ENCODE peak calls at places on chromosomes 13 and 19, in nine cellular contexts. One of them, this sample, is unnamed.

GRCh38 chr13:77507931-77508776 is 27.4 kb upstream of the SCEL start:
- DNase-seq in heart left ventricle: no peak
- DNase-seq in NB4: no peak
- DNase-seq in transverse colon: no peak
- DNase-seq in right lobe of liver: no peak
- DNase-seq in tibial nerve: no peak
- DNase-seq in spleen: no peak
- DNase-seq in breast epithelium: no peak
- DNase-seq in esophagus squamous epithelium: no peak
- DNase-seq in this sample: no peak

GRCh38 chr19:6216996-6217751 is 62.6 kb downstream of the MLLT1 start:
- DNase-seq in heart left ventricle: no peak
- DNase-seq in NB4: no peak
- DNase-seq in transverse colon: no peak
- DNase-seq in right lobe of liver: no peak
- DNase-seq in tibial nerve: no peak
- DNase-seq in spleen: peak; percentile 71
- DNase-seq in breast epithelium: no peak
- DNase-seq in esophagus squamous epithelium: no peak
- DNase-seq in this sample: peak; percentile 86

GRCh38 chr13:98466634-98467236 is 110.2 kb downstream of the STK24 start:
- DNase-seq in heart left ventricle: no peak
- DNase-seq in NB4: peak; percentile 45
- DNase-seq in transverse colon: peak; percentile 59
- DNase-seq in right lobe of liver: no peak
- DNase-seq in tibial nerve: no peak
- DNase-seq in spleen: no peak
- DNase-seq in breast epithelium: no peak
- DNase-seq in esophagus squamous epithelium: no peak
- DNase-seq in this sample: no peak

GRCh38 chr13:76853481-76853880 is 32.7 kb downstream of the KCTD12 start:
- DNase-seq in heart left ventricle: no peak
- DNase-seq in NB4: no peak
- DNase-seq in transverse colon: no peak
- DNase-seq in right lobe of liver: no peak
- DNase-seq in tibial nerve: no peak
- DNase-seq in spleen: no peak
- DNase-seq in breast epithelium: no peak
- DNase-seq in esophagus squamous epithelium: no peak
- DNase-seq in this sample: no peak

GRCh38 chr13:92297971-92298942 is 899.8 kb downstream of the GPC5 start:
- DNase-seq in heart left ventricle: no peak
- DNase-seq in NB4: no peak
- DNase-seq in transverse colon: no peak
- DNase-seq in right lobe of liver: no peak
- DNase-seq in tibial nerve: no peak
- DNase-seq in spleen: no peak
- DNase-seq in breast epithelium: no peak
- DNase-seq in esophagus squamous epithelium: no peak
- DNase-seq in this sample: no peak

GRCh38 chr19:10884273-10884672 is 12.9 kb downstream of the CARM1 start:
- DNase-seq in heart left ventricle: no peak
- DNase-seq in NB4: no peak
- DNase-seq in transverse colon: peak; percentile 30
- DNase-seq in right lobe of liver: no peak
- DNase-seq in tibial nerve: no peak
- DNase-seq in spleen: no peak
- DNase-seq in breast epithelium: no peak
- DNase-seq in esophagus squamous epithelium: no peak
- DNase-seq in this sample: no peak

GRCh38 chr13:96141032-96141431 is 51.1 kb downstream of the HS6ST3 start:
- DNase-seq in heart left ventricle: no peak
- DNase-seq in NB4: peak; percentile 35
- DNase-seq in transverse colon: no peak
- DNase-seq in right lobe of liver: no peak
- DNase-seq in tibial nerve: no peak
- DNase-seq in spleen: no peak
- DNase-seq in breast epithelium: no peak
- DNase-seq in esophagus squamous epithelium: no peak
- DNase-seq in this sample: no peak

GRCh38 chr19:7564866-7565265 is 29.3 kb downstream of the PNPLA6 start:
- DNase-seq in heart left ventricle: no peak
- DNase-seq in NB4: no peak
- DNase-seq in transverse colon: no peak
- DNase-seq in right lobe of liver: no peak
- DNase-seq in tibial nerve: no peak
- DNase-seq in spleen: no peak
- DNase-seq in breast epithelium: no peak
- DNase-seq in esophagus squamous epithelium: no peak
- DNase-seq in this sample: no peak

GRCh38 chr13:92355213-92355612 is 871.4 kb upstream of the GPC6 start:
- DNase-seq in heart left ventricle: no peak
- DNase-seq in NB4: peak; percentile 31
- DNase-seq in transverse colon: peak; percentile 25
- DNase-seq in right lobe of liver: no peak
- DNase-seq in tibial nerve: no peak
- DNase-seq in spleen: no peak
- DNase-seq in breast epithelium: no peak
- DNase-seq in esophagus squamous epithelium: no peak
- DNase-seq in this sample: no peak

GRCh38 chr19:52270266-52270885 is 989 bp downstream of the ZNF766 start:
- DNase-seq in heart left ventricle: no peak
- DNase-seq in NB4: peak; percentile 46
- DNase-seq in transverse colon: peak; percentile 12
- DNase-seq in right lobe of liver: no peak
- DNase-seq in tibial nerve: no peak
- DNase-seq in spleen: no peak
- DNase-seq in breast epithelium: no peak
- DNase-seq in esophagus squamous epithelium: no peak
- DNase-seq in this sample: no peak

GRCh38 chr19:14561832-14562351 is 10.0 kb downstream of the NDUFB7 start:
- DNase-seq in heart left ventricle: peak; percentile 53
- DNase-seq in NB4: peak; percentile 28
- DNase-seq in transverse colon: no peak
- DNase-seq in right lobe of liver: peak; percentile 56
- DNase-seq in tibial nerve: no peak
- DNase-seq in spleen: no peak
- DNase-seq in breast epithelium: no peak
- DNase-seq in esophagus squamous epithelium: no peak
- DNase-seq in this sample: no peak

GRCh38 chr13:77981191-77981925 is 62.7 kb upstream of the EDNRB start:
- DNase-seq in heart left ventricle: no peak
- DNase-seq in NB4: no peak
- DNase-seq in transverse colon: no peak
- DNase-seq in right lobe of liver: no peak
- DNase-seq in tibial nerve: no peak
- DNase-seq in spleen: no peak
- DNase-seq in breast epithelium: no peak
- DNase-seq in esophagus squamous epithelium: no peak
- DNase-seq in this sample: no peak

DNA sequence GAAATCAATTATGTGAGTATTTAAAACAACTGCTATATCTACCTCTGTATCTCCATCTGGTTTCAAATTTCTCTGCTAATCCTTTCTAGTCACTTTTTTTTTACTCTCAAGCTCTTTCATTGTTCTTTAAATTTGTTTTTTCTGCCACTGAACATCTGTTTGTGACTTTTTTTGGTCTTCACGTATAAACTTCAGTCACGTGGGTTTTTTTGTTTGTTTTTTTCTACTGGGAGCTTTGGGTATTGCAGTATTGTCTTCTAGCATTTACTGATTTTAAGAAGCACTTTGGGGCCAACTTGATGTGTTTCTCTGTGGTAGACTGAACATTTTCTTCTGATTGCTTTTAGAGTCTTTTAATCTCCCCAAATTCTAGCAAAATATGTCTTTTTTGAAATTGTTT is 262.6 kb upstream of the RXFP2 start:
- DNase-seq in heart left ventricle: no peak
- DNase-seq in NB4: no peak
- DNase-seq in transverse colon: no peak
- DNase-seq in right lobe of liver: no peak
- DNase-seq in tibial nerve: no peak
- DNase-seq in spleen: no peak
- DNase-seq in breast epithelium: no peak
- DNase-seq in esophagus squamous epithelium: no peak
- DNase-seq in this sample: no peak
- TF ChIP-seq CTCF in heart left ventricle: no peak
- TF ChIP-seq CTCF in NB4: no peak
- TF ChIP-seq CTCF in transverse colon: no peak
- TF ChIP-seq CTCF in right lobe of liver: no peak
- TF ChIP-seq CTCF in tibial nerve: no peak
- TF ChIP-seq CTCF in spleen: no peak
- TF ChIP-seq CTCF in breast epithelium: no peak
- TF ChIP-seq CTCF in esophagus squamous epithelium: no peak
- TF ChIP-seq CTCF in this sample: no peak

DNA sequence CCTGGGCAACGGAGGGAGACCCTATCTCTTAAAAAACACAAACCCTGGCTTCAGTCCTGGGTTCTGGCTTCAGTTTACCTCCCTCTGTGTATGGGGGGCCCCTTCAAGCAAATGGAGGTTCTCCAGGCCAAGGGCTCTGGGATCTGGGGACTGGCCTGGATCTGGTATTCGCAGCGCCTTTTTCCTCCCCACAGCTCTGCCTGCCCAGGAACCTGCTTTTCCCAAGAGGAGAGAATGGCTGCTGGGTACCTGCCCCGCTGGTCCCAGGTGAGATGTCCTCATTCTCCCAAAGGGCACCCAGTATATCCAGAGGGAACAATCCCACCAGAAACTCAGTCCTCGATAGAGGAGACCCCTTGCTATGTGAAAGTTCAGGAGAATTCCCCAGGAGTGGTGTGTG is 3.2 kb downstream of the ZNF554 start:
- DNase-seq in heart left ventricle: no peak
- DNase-seq in NB4: no peak
- DNase-seq in transverse colon: no peak
- DNase-seq in right lobe of liver: no peak
- DNase-seq in tibial nerve: no peak
- DNase-seq in spleen: no peak
- DNase-seq in breast epithelium: no peak
- DNase-seq in esophagus squamous epithelium: no peak
- DNase-seq in this sample: no peak
- H3K4me3 ChIP-seq in heart left ventricle: no peak overlapping the region
- H3K4me3 ChIP-seq in NB4: no peak overlapping the region
- H3K4me3 ChIP-seq in transverse colon: no peak overlapping the region
- H3K4me3 ChIP-seq in right lobe of liver: no peak overlapping the region
- H3K4me3 ChIP-seq in tibial nerve: no peak overlapping the region
- H3K4me3 ChIP-seq in spleen: no peak overlapping the region
- H3K4me3 ChIP-seq in breast epithelium: no peak overlapping the region
- H3K4me3 ChIP-seq in esophagus squamous epithelium: no peak overlapping the region
- H3K4me3 ChIP-seq in this sample: no peak overlapping the region

DNA sequence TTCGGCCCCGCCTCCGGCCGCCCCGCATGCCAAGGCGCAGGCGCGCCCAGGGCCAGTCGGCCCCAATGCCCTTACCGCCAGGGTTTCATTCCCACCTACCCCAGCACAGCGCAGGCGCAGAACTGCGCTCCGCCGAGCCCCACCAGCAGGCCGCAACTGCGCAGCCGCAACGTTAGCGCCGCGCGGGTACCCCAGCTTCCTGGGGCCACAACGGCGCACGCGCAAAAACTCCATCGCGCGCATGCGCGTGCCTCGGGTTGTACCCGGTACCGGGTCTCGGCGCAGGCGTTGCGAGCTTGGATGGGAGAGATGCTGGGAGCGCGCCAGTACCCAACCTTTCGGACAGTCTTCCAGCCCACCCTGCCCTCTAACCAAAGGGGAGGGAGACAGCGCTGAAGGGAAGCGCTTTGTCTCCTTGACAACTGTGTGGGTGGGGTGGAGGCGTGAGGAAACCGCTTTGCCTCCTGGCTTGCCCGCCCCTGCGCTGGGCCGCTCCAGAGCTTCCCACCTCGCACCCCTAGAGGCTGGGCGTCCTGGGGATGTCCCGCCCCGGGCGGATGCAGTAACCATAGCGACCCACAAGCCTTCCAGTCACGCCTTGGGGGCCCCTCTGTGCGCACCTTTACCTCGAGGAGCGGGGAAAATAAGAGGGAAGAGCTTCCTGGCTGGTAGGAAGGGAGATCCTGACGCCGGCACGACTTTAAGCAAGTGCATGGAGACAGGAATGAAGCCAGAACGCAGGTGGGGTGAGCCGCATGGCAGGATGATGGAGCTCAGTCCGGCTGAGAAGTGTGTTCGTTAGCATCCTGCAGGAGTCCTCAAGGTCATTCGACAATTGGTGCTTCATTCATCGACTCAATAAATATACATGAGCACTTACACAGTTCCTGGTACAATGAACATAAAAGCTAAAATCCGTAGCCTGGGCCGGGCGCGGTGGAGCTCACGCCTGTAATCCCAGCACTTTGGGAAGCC is 525 bp upstream of the MYPOP start:
- DNase-seq in heart left ventricle: peak; percentile 98
- DNase-seq in NB4: peak; percentile 99
- DNase-seq in transverse colon: peak; percentile 99
- DNase-seq in right lobe of liver: peak; percentile 99
- DNase-seq in tibial nerve: peak; percentile 91
- DNase-seq in spleen: peak; percentile 100
- DNase-seq in breast epithelium: peak; percentile 97
- DNase-seq in esophagus squamous epithelium: peak; percentile 76
- DNase-seq in this sample: peak; percentile 95
- TF ChIP-seq POLR2A in heart left ventricle: peak; percentile 78
- TF ChIP-seq POLR2A in NB4: peak; percentile 95
- TF ChIP-seq POLR2A in transverse colon: peak; percentile 54
- TF ChIP-seq POLR2A in right lobe of liver: peak; percentile 51
- TF ChIP-seq POLR2A in tibial nerve: peak; percentile 80
- TF ChIP-seq POLR2A in spleen: no peak
- TF ChIP-seq POLR2A in breast epithelium: peak; percentile 49
- TF ChIP-seq POLR2A in esophagus squamous epithelium: peak; percentile 75
- TF ChIP-seq POLR2A in this sample: no peak

GRCh38 chr13:113843864-113844556 is 19.9 kb downstream of the GAS6 start:
- DNase-seq in heart left ventricle: no peak
- DNase-seq in NB4: peak; percentile 40
- DNase-seq in transverse colon: no peak
- DNase-seq in right lobe of liver: no peak
- DNase-seq in tibial nerve: no peak
- DNase-seq in spleen: peak; percentile 59
- DNase-seq in breast epithelium: peak; percentile 25
- DNase-seq in esophagus squamous epithelium: no peak
- DNase-seq in this sample: no peak
- TF ChIP-seq CTCF in heart left ventricle: no peak
- TF ChIP-seq CTCF in NB4: no peak
- TF ChIP-seq CTCF in transverse colon: no peak
- TF ChIP-seq CTCF in right lobe of liver: no peak
- TF ChIP-seq CTCF in tibial nerve: no peak
- TF ChIP-seq CTCF in spleen: no peak
- TF ChIP-seq CTCF in breast epithelium: no peak
- TF ChIP-seq CTCF in esophagus squamous epithelium: no peak
- TF ChIP-seq CTCF in this sample: no peak

DNA sequence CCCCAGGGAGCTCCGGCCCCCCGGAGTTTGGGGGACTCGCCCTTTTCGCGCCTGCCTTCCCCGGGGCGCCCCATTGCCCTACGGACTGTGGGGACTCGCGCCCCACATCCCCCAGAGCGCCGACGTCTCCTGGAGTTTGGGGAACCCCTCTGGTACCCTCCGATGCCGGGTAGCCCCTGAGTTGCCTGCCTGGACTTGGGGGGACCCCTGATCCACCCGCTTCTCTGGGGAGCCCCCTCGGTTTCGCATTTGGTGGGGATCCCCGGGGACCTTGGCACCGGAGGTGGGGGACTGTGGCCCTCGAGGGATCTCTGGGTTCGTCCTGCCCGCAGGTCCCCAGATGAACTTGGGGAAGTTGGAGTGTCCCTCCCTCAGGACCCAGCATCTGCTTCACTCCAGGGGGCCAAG is 782 bp downstream of the EFNA2 start:
- DNase-seq in heart left ventricle: no peak
- DNase-seq in NB4: no peak
- DNase-seq in transverse colon: no peak
- DNase-seq in right lobe of liver: no peak
- DNase-seq in tibial nerve: no peak
- DNase-seq in spleen: no peak
- DNase-seq in breast epithelium: no peak
- DNase-seq in esophagus squamous epithelium: no peak
- DNase-seq in this sample: no peak
- H3K4me3 ChIP-seq in heart left ventricle: no peak overlapping the region
- H3K4me3 ChIP-seq in NB4: no peak overlapping the region
- H3K4me3 ChIP-seq in transverse colon: peak overlapping the region; percentile 49
- H3K4me3 ChIP-seq in right lobe of liver: peak overlapping the region; percentile 46
- H3K4me3 ChIP-seq in tibial nerve: no peak overlapping the region
- H3K4me3 ChIP-seq in spleen: no peak overlapping the region
- H3K4me3 ChIP-seq in breast epithelium: no peak overlapping the region
- H3K4me3 ChIP-seq in esophagus squamous epithelium: peak overlapping the region; percentile 57
- H3K4me3 ChIP-seq in this sample: no peak overlapping the region